ENCODE peak calls at places on chromosome 9, in six cellular contexts. F, Q, Z, D, P and T are unnamed samples.

GRCh38 chr9:95981741-95982390 is 106.4 kb downstream of the ERCC6L2 start:
- DNase-seq in Q (no peak), D (no peak), Z (no peak), P (no peak), F (no peak), T (peak; percentile 82)

GRCh38 chr9:137795156-137795666 is 82.4 kb upstream of the CACNA1B start:
- DNase-seq in D (no peak), F (no peak), P (no peak), Q (no peak), Z (no peak), T (no peak)

GRCh38 chr9:132571806-132572600 is 10.4 kb upstream of the BARHL1 start:
- DNase-seq in Q (no peak), D (no peak), P (no peak), Z (no peak), F (no peak), T (no peak)

GRCh38 chr9:80070071-80070742 is 498.4 kb downstream of the TLE4 start:
- DNase-seq in Q (no peak), P (no peak), D (no peak), Z (no peak), F (no peak), T (no peak)

GRCh38 chr9:79928661-79929060 is 356.9 kb downstream of the TLE4 start:
- DNase-seq in Q (no peak), F (no peak), D (no peak), Z (no peak), P (no peak), T (no peak)

GRCh38 chr9:35728041-35728971 is 3.7 kb downstream of the TLN1 start:
- DNase-seq in Q (peak; percentile 68), P (no peak), Z (no peak), F (no peak), D (peak; percentile 12), T (peak; percentile 77)

GRCh38 chr9:87035868-87036267 is 88.6 kb upstream of the GAS1 start:
- DNase-seq in P (no peak), Q (no peak), Z (no peak), D (no peak), F (no peak), T (no peak)

GRCh38 chr9:84296146-84296843 is 44.3 kb downstream of the SLC28A3 start:
- DNase-seq in P (no peak), D (no peak), F (no peak), Z (no peak), Q (peak; percentile 74), T (no peak)

GRCh38 chr9:125633116-125633743 is 73.8 kb downstream of the MAPKAP1 start:
- DNase-seq in Z (no peak), Q (no peak), F (no peak), D (no peak), P (no peak), T (no peak)

GRCh38 chr9:126347911-126348760 is 21.5 kb downstream of the MVB12B start:
- DNase-seq in Z (no peak), Q (no peak), F (no peak), D (no peak), P (no peak), T (no peak)

GRCh38 chr9:6006968-6007769 is 8.3 kb downstream of the RANBP6 start:
- DNase-seq in Z (peak; percentile 86), Q (peak; percentile 94), P (peak; percentile 66), F (peak; percentile 96), D (peak; percentile 52), T (peak; percentile 93)

GRCh38 chr9:123421801-123422455 is 65.9 kb downstream of the CRB2 start:
- DNase-seq in Z (no peak), F (no peak), Q (no peak), D (no peak), P (no peak), T (no peak)

GRCh38 chr9:82540175-82540574 is 522.8 kb downstream of the RASEF start:
- DNase-seq in P (no peak), Z (no peak), D (no peak), F (no peak), Q (no peak), T (no peak)